ENCODE peak calls at places on chromosomes 13 and 19, in eight cellular contexts. L is fibroblast of the aortic adventitia, Y is ovary, J is A549, U is fibroblast of villous mesenchyme, R is MCF 10A, V is uterus, M is body of pancreas. W is an unnamed sample.

GRCh38 chr13:51532736-51533197 is 51.5 kb upstream of the WDFY2 start:
- DNase-seq in L (no peak), Y (no peak), J (no peak), U (no peak), R (no peak), V (no peak), M (no peak), W (no peak)

GRCh38 chr19:54574051-54574450 is 461 bp downstream of the LILRA2 start:
- DNase-seq in L (no peak), Y (no peak), J (no peak), U (no peak), R (no peak), V (no peak), M (no peak), W (no peak)

GRCh38 chr19:14127929-14128509 is 8.4 kb downstream of the ASF1B start:
- DNase-seq in L (no peak), Y (no peak), J (no peak), U (no peak), R (no peak), V (no peak), M (no peak), W (no peak)

GRCh38 chr13:41246969-41247750 is 16.2 kb downstream of the MTRF1 start:
- DNase-seq in L (no peak), Y (no peak), J (no peak), U (no peak), R (no peak), V (no peak), M (no peak), W (no peak)

GRCh38 chr13:50085063-50085462 is 69.8 kb downstream of the KCNRG start:
- DNase-seq in L (peak), Y (no peak), J (peak), U (peak), R (peak), V (no peak), M (no peak), W (no peak)

GRCh38 chr13:57030671-57031070 is 110.0 kb upstream of the PRR20A start:
- DNase-seq in L (no peak), Y (no peak), J (peak), U (no peak), R (no peak), V (no peak), M (no peak), W (no peak)

GRCh38 chr19:49200238-49200862 is 42.8 kb downstream of the TRPM4 start:
- DNase-seq in L (no peak), Y (no peak), J (peak), U (no peak), R (peak), V (no peak), M (no peak), W (no peak)

GRCh38 chr19:48780684-48781391 is 25.5 kb downstream of the FGF21 start:
- DNase-seq in L (peak), Y (peak), J (peak), U (peak), R (peak), V (peak), M (peak), W (no peak)

GRCh38 chr19:27740396-27740795 is 1472.6 kb downstream of the UQCRFS1 start:
- DNase-seq in L (no peak), Y (no peak), J (no peak), U (no peak), R (no peak), V (no peak), M (no peak), W (no peak)

GRCh38 chr13:109155301-109155761 is 525.9 kb downstream of the MYO16 start:
- DNase-seq in L (peak), Y (no peak), J (peak), U (peak), R (peak), V (no peak), M (no peak), W (peak)

GRCh38 chr13:72953391-72953960 is 105.3 kb upstream of the KLF5 start:
- DNase-seq in L (no peak), Y (no peak), J (no peak), U (no peak), R (peak), V (no peak), M (peak), W (no peak)

GRCh38 chr19:47644743-47645499 is 36.0 kb downstream of the BICRA start:
- DNase-seq in L (no peak), Y (no peak), J (no peak), U (peak), R (no peak), V (no peak), M (no peak), W (no peak)

GRCh38 chr13:36736119-36736726 is 62.4 kb downstream of the SERTM1 start:
- DNase-seq in L (peak), Y (no peak), J (peak), U (peak), R (peak), V (peak), M (peak), W (no peak)

GRCh38 chr13:48232420-48233096 is 448 bp upstream of the ITM2B start:
- DNase-seq in L (no peak), Y (no peak), J (peak), U (peak), R (no peak), V (peak), M (no peak), W (no peak)

GRCh38 chr19:3058821-3059314 is 3.4 kb downstream of the TLE5 start:
- DNase-seq in L (no peak), Y (no peak), J (no peak), U (no peak), R (no peak), V (no peak), M (no peak), W (no peak)

GRCh38 chr19:41821003-41821735 is 23.3 kb downstream of the LYPD4 start:
- DNase-seq in L (peak), Y (no peak), J (peak), U (peak), R (peak), V (no peak), M (peak), W (no peak)

GRCh38 chr19:14972676-14973075 is 7.0 kb downstream of the SLC1A6 start:
- DNase-seq in L (no peak), Y (no peak), J (no peak), U (no peak), R (no peak), V (no peak), M (no peak), W (no peak)

GRCh38 chr13:46728777-46729176 is 68.2 kb downstream of the ESD start:
- DNase-seq in L (no peak), Y (no peak), J (peak), U (no peak), R (peak), V (no peak), M (no peak), W (no peak)

GRCh38 chr19:35298561-35298972 is 6.6 kb downstream of the MAG start:
- DNase-seq in L (no peak), Y (no peak), J (no peak), U (no peak), R (no peak), V (no peak), M (no peak), W (no peak)

GRCh38 chr19:17136026-17136425 is 60.4 kb downstream of the MYO9B start:
- DNase-seq in L (no peak), Y (no peak), J (no peak), U (no peak), R (no peak), V (no peak), M (no peak), W (no peak)

DNA sequence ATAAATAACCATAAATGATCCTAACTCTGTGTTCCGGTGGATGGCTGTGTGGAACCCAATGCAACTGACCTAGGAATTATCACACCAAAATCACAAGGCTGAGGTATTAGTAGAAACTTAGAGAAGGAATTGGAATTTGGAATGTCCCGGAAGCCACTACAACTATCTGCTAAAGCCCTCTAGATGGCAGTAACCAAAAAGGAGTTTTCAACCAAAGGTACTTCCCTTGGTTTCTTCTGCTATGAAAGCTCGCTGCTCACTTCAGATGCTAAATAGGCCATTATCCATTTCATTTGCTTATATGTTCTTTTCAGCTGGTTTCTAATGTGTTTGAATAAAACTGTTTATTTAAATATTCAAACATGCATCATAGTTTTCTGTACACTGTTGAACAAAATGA is 1589.1 kb upstream of the SPRY2 start:
- DNase-seq in L (no peak), Y (no peak), J (peak), U (no peak), R (peak), V (no peak), M (no peak), W (peak)
- TF ChIP-seq CTCF in L (no peak), Y (no peak), J (no peak), U (no peak), R (peak), V (no peak), M (no peak), W (peak)

GRCh38 chr19:18605546-18606280 is 886 bp downstream of the CRLF1 start:
- DNase-seq in L (no peak), Y (no peak), J (no peak), U (no peak), R (no peak), V (no peak), M (no peak), W (no peak)
- TF ChIP-seq CTCF in L (no peak), Y (no peak), J (no peak), U (no peak), R (no peak), V (no peak), M (no peak), W (no peak)

GRCh38 chr13:88887045-88887662 is 1216.0 kb downstream of the SLITRK5 start:
- DNase-seq in L (no peak), Y (no peak), J (no peak), U (no peak), R (no peak), V (no peak), M (no peak), W (no peak)
- TF ChIP-seq CTCF in L (no peak), Y (no peak), J (no peak), U (no peak), R (no peak), V (no peak), M (no peak), W (no peak)

GRCh38 chr19:7831452-7831851 is 1.4 kb downstream of the EVI5L start:
- DNase-seq in L (peak), Y (no peak), J (peak), U (peak), R (peak), V (no peak), M (no peak), W (no peak)
- TF ChIP-seq CTCF in L (peak), Y (no peak), J (peak), U (peak), R (peak), V (no peak), M (no peak), W (peak)